ENCODE peak calls at places on chromosomes 1 and 21, in ten cellular contexts. One of them, this sample, is unnamed.

GRCh38 chr1:56808385-56808784 is 10.8 kb downstream of the FYB2 start:
- DNase-seq in K562: no peak
- DNase-seq in transverse colon: no peak
- DNase-seq in sigmoid colon: no peak
- DNase-seq in HepG2: no peak
- DNase-seq in ovary: no peak
- DNase-seq in upper lobe of left lung: no peak
- DNase-seq in tibial nerve: no peak
- DNase-seq in suprapubic skin: no peak
- DNase-seq in GM12878: no peak
- DNase-seq in this sample: no peak

GRCh38 chr1:38043036-38043747 is 3.4 kb downstream of the POU3F1 start:
- DNase-seq in suprapubic skin: no peak
- DNase-seq in ovary: no peak
- DNase-seq in tibial nerve: no peak
- DNase-seq in HepG2: no peak
- DNase-seq in sigmoid colon: no peak
- DNase-seq in GM12878: no peak
- DNase-seq in K562: no peak
- DNase-seq in upper lobe of left lung: no peak
- DNase-seq in transverse colon: no peak
- DNase-seq in this sample: no peak

GRCh38 chr1:50417487-50417886 is 5.8 kb downstream of the DMRTA2 start:
- DNase-seq in K562: no peak
- DNase-seq in tibial nerve: no peak
- DNase-seq in sigmoid colon: no peak
- DNase-seq in upper lobe of left lung: no peak
- DNase-seq in ovary: no peak
- DNase-seq in HepG2: no peak
- DNase-seq in GM12878: no peak
- DNase-seq in transverse colon: no peak
- DNase-seq in suprapubic skin: no peak
- DNase-seq in this sample: no peak

GRCh38 chr1:186633101-186633500 is 47.1 kb downstream of the PTGS2 start:
- DNase-seq in upper lobe of left lung: no peak
- DNase-seq in HepG2: no peak
- DNase-seq in sigmoid colon: no peak
- DNase-seq in suprapubic skin: no peak
- DNase-seq in tibial nerve: no peak
- DNase-seq in GM12878: no peak
- DNase-seq in K562: no peak
- DNase-seq in transverse colon: no peak
- DNase-seq in ovary: no peak
- DNase-seq in this sample: no peak

GRCh38 chr1:65471901-65472332 is 51.4 kb downstream of the LEPR start:
- DNase-seq in suprapubic skin: no peak
- DNase-seq in ovary: no peak
- DNase-seq in K562: no peak
- DNase-seq in transverse colon: no peak
- DNase-seq in upper lobe of left lung: no peak
- DNase-seq in tibial nerve: no peak
- DNase-seq in HepG2: no peak
- DNase-seq in sigmoid colon: no peak
- DNase-seq in GM12878: no peak
- DNase-seq in this sample: no peak

GRCh38 chr1:149937779-149938178 is 1.1 kb upstream of the MTMR11 start:
- DNase-seq in HepG2: no peak
- DNase-seq in transverse colon: no peak
- DNase-seq in suprapubic skin: no peak
- DNase-seq in tibial nerve: no peak
- DNase-seq in K562: no peak
- DNase-seq in upper lobe of left lung: no peak
- DNase-seq in GM12878: no peak
- DNase-seq in sigmoid colon: no peak
- DNase-seq in ovary: no peak
- DNase-seq in this sample: no peak

GRCh38 chr1:246893205-246893939 is 38.4 kb downstream of the AHCTF1 start:
- DNase-seq in suprapubic skin: no peak
- DNase-seq in HepG2: no peak
- DNase-seq in sigmoid colon: no peak
- DNase-seq in tibial nerve: no peak
- DNase-seq in GM12878: no peak
- DNase-seq in K562: no peak
- DNase-seq in ovary: no peak
- DNase-seq in transverse colon: no peak
- DNase-seq in upper lobe of left lung: no peak
- DNase-seq in this sample: no peak

GRCh38 chr1:12372180-12372579 is 142.3 kb downstream of the VPS13D start:
- DNase-seq in tibial nerve: no peak
- DNase-seq in sigmoid colon: no peak
- DNase-seq in suprapubic skin: no peak
- DNase-seq in GM12878: no peak
- DNase-seq in upper lobe of left lung: no peak
- DNase-seq in ovary: no peak
- DNase-seq in transverse colon: no peak
- DNase-seq in K562: no peak
- DNase-seq in HepG2: no peak
- DNase-seq in this sample: no peak

GRCh38 chr1:172266528-172267174 is 153.8 kb upstream of the C1orf105 start:
- DNase-seq in upper lobe of left lung: no peak
- DNase-seq in suprapubic skin: no peak
- DNase-seq in transverse colon: no peak
- DNase-seq in GM12878: no peak
- DNase-seq in ovary: no peak
- DNase-seq in HepG2: no peak
- DNase-seq in K562: no peak
- DNase-seq in tibial nerve: no peak
- DNase-seq in sigmoid colon: no peak
- DNase-seq in this sample: no peak

GRCh38 chr21:44709426-44710293 is 1.7 kb downstream of the TSPEAR start:
- DNase-seq in K562: no peak
- DNase-seq in sigmoid colon: no peak
- DNase-seq in transverse colon: no peak
- DNase-seq in GM12878: no peak
- DNase-seq in suprapubic skin: peak
- DNase-seq in ovary: no peak
- DNase-seq in HepG2: no peak
- DNase-seq in upper lobe of left lung: no peak
- DNase-seq in tibial nerve: peak
- DNase-seq in this sample: no peak

GRCh38 chr1:21553116-21553926 is 44.1 kb downstream of the ALPL start:
- DNase-seq in tibial nerve: no peak
- DNase-seq in GM12878: no peak
- DNase-seq in K562: no peak
- DNase-seq in suprapubic skin: no peak
- DNase-seq in transverse colon: no peak
- DNase-seq in HepG2: no peak
- DNase-seq in upper lobe of left lung: no peak
- DNase-seq in sigmoid colon: no peak
- DNase-seq in ovary: no peak
- DNase-seq in this sample: no peak

GRCh38 chr1:69569983-69570755 is 2.4 kb downstream of the LRRC7 start:
- DNase-seq in suprapubic skin: no peak
- DNase-seq in GM12878: no peak
- DNase-seq in tibial nerve: no peak
- DNase-seq in upper lobe of left lung: no peak
- DNase-seq in HepG2: no peak
- DNase-seq in sigmoid colon: no peak
- DNase-seq in ovary: no peak
- DNase-seq in K562: no peak
- DNase-seq in transverse colon: no peak
- DNase-seq in this sample: no peak

GRCh38 chr1:30732277-30732996 is 9.1 kb upstream of the MATN1 start:
- DNase-seq in tibial nerve: no peak
- DNase-seq in upper lobe of left lung: no peak
- DNase-seq in ovary: no peak
- DNase-seq in HepG2: no peak
- DNase-seq in transverse colon: no peak
- DNase-seq in K562: peak
- DNase-seq in GM12878: no peak
- DNase-seq in sigmoid colon: no peak
- DNase-seq in suprapubic skin: no peak
- DNase-seq in this sample: no peak

GRCh38 chr1:8763888-8764287 is 53.6 kb downstream of the RERE start:
- DNase-seq in tibial nerve: no peak
- DNase-seq in GM12878: peak
- DNase-seq in transverse colon: no peak
- DNase-seq in K562: peak
- DNase-seq in upper lobe of left lung: no peak
- DNase-seq in suprapubic skin: no peak
- DNase-seq in HepG2: no peak
- DNase-seq in ovary: no peak
- DNase-seq in sigmoid colon: no peak
- DNase-seq in this sample: no peak

GRCh38 chr1:229037806-229038405 is 233.0 kb upstream of the RAB4A start:
- DNase-seq in upper lobe of left lung: no peak
- DNase-seq in tibial nerve: no peak
- DNase-seq in suprapubic skin: no peak
- DNase-seq in sigmoid colon: no peak
- DNase-seq in transverse colon: no peak
- DNase-seq in HepG2: no peak
- DNase-seq in K562: no peak
- DNase-seq in ovary: no peak
- DNase-seq in GM12878: no peak
- DNase-seq in this sample: no peak

GRCh38 chr1:229042482-229042881 is 228.4 kb upstream of the RAB4A start:
- DNase-seq in HepG2: no peak
- DNase-seq in tibial nerve: no peak
- DNase-seq in transverse colon: no peak
- DNase-seq in suprapubic skin: no peak
- DNase-seq in ovary: no peak
- DNase-seq in upper lobe of left lung: no peak
- DNase-seq in sigmoid colon: no peak
- DNase-seq in GM12878: no peak
- DNase-seq in K562: no peak
- DNase-seq in this sample: no peak

GRCh38 chr1:229040630-229041358 is 230.1 kb upstream of the RAB4A start:
- DNase-seq in tibial nerve: no peak
- DNase-seq in GM12878: no peak
- DNase-seq in K562: no peak
- DNase-seq in upper lobe of left lung: no peak
- DNase-seq in ovary: no peak
- DNase-seq in sigmoid colon: no peak
- DNase-seq in suprapubic skin: no peak
- DNase-seq in transverse colon: no peak
- DNase-seq in HepG2: no peak
- DNase-seq in this sample: no peak

GRCh38 chr1:229043111-229043510 is 227.8 kb upstream of the RAB4A start:
- DNase-seq in tibial nerve: no peak
- DNase-seq in transverse colon: no peak
- DNase-seq in upper lobe of left lung: no peak
- DNase-seq in suprapubic skin: no peak
- DNase-seq in K562: no peak
- DNase-seq in GM12878: no peak
- DNase-seq in ovary: no peak
- DNase-seq in sigmoid colon: no peak
- DNase-seq in HepG2: no peak
- DNase-seq in this sample: no peak

GRCh38 chr1:229041946-229042345 is 229.0 kb upstream of the RAB4A start:
- DNase-seq in transverse colon: no peak
- DNase-seq in tibial nerve: no peak
- DNase-seq in upper lobe of left lung: no peak
- DNase-seq in suprapubic skin: no peak
- DNase-seq in K562: no peak
- DNase-seq in sigmoid colon: no peak
- DNase-seq in ovary: no peak
- DNase-seq in GM12878: no peak
- DNase-seq in HepG2: no peak
- DNase-seq in this sample: no peak
- H3K27ac ChIP-seq in transverse colon: no peak
- H3K27ac ChIP-seq in tibial nerve: no peak
- H3K27ac ChIP-seq in upper lobe of left lung: no peak
- H3K27ac ChIP-seq in suprapubic skin: no peak
- H3K27ac ChIP-seq in K562: no peak
- H3K27ac ChIP-seq in sigmoid colon: no peak
- H3K27ac ChIP-seq in ovary: no peak
- H3K27ac ChIP-seq in GM12878: no peak
- H3K27ac ChIP-seq in HepG2: no peak
- H3K27ac ChIP-seq in this sample: no peak

DNA sequence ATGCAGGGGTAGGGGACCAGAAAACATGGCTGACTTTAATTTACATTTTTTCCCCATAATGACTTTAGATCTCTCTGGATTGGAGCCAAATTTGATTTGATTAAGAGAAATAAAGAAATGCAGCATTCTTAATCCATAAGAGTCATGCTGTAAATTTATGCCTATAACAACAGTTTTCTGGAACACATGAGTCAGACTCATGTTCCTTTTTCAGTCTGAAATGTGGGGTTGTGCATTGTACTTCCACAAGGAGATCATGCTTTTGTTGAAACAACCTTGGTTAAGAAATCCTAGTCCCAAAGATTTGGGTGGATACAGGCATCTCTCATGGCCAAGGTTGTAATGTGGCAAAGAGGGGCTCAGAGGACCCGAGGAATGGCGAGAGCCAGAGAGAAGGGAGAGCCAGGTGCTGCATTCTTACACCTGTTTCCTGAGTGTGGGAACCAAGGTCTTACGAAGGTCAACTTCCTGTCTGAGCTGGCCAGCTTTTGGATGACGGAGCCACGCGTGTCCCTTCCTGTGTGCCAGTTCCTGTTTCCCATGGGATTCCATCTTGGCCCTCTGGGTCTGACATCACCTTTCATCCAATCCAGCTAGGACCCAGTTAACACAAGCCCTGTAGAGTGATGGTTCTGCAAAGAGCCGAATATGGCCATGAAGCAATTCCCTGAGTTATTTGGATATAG is 23.1 kb downstream of the CLDN14 start:
- DNase-seq in GM12878: no peak
- DNase-seq in upper lobe of left lung: no peak
- DNase-seq in K562: no peak
- DNase-seq in ovary: no peak
- DNase-seq in transverse colon: no peak
- DNase-seq in sigmoid colon: peak
- DNase-seq in tibial nerve: no peak
- DNase-seq in suprapubic skin: no peak
- DNase-seq in HepG2: no peak
- DNase-seq in this sample: no peak
- TF ChIP-seq EP300 in GM12878: no peak
- TF ChIP-seq EP300 in upper lobe of left lung: no peak
- TF ChIP-seq EP300 in K562: no peak
- TF ChIP-seq EP300 in ovary: no peak
- TF ChIP-seq EP300 in transverse colon: no peak
- TF ChIP-seq EP300 in sigmoid colon: no peak
- TF ChIP-seq EP300 in tibial nerve: no peak
- TF ChIP-seq EP300 in suprapubic skin: no peak
- TF ChIP-seq EP300 in HepG2: no peak
- TF ChIP-seq EP300 in this sample: no peak

GRCh38 chr1:40944326-40944725 is 35.2 kb upstream of the CTPS1 start:
- DNase-seq in sigmoid colon: peak
- DNase-seq in GM12878: no peak
- DNase-seq in ovary: peak
- DNase-seq in HepG2: peak
- DNase-seq in K562: no peak
- DNase-seq in suprapubic skin: no peak
- DNase-seq in transverse colon: peak
- DNase-seq in tibial nerve: no peak
- DNase-seq in upper lobe of left lung: no peak
- DNase-seq in this sample: no peak
- H3K27ac ChIP-seq in sigmoid colon: peak
- H3K27ac ChIP-seq in GM12878: no peak
- H3K27ac ChIP-seq in ovary: peak
- H3K27ac ChIP-seq in HepG2: peak
- H3K27ac ChIP-seq in K562: no peak
- H3K27ac ChIP-seq in suprapubic skin: peak
- H3K27ac ChIP-seq in transverse colon: peak
- H3K27ac ChIP-seq in tibial nerve: peak
- H3K27ac ChIP-seq in upper lobe of left lung: peak
- H3K27ac ChIP-seq in this sample: peak

GRCh38 chr1:160671603-160672002 is 24.8 kb upstream of the SLAMF1 start:
- DNase-seq in upper lobe of left lung: no peak
- DNase-seq in ovary: no peak
- DNase-seq in K562: no peak
- DNase-seq in HepG2: no peak
- DNase-seq in GM12878: no peak
- DNase-seq in sigmoid colon: no peak
- DNase-seq in transverse colon: no peak
- DNase-seq in tibial nerve: no peak
- DNase-seq in suprapubic skin: no peak
- DNase-seq in this sample: no peak
- TF ChIP-seq EP300 in upper lobe of left lung: no peak
- TF ChIP-seq EP300 in ovary: no peak
- TF ChIP-seq EP300 in K562: no peak
- TF ChIP-seq EP300 in HepG2: no peak
- TF ChIP-seq EP300 in GM12878: no peak
- TF ChIP-seq EP300 in sigmoid colon: no peak
- TF ChIP-seq EP300 in transverse colon: no peak
- TF ChIP-seq EP300 in tibial nerve: no peak
- TF ChIP-seq EP300 in suprapubic skin: no peak
- TF ChIP-seq EP300 in this sample: no peak